ENCODE peak calls at places on chromosomes 6 and 20, in four cellular contexts. One of them, this sample, is unnamed.

GRCh38 chr6:138188278-138188923 is 26.7 kb downstream of the ARFGEF3 start:
- DNase-seq in HepG2: no peak
- DNase-seq in H1: peak; percentile 43
- DNase-seq in GM12878: no peak
- DNase-seq in this sample: no peak

GRCh38 chr6:46325561-46326525 is 155.1 kb upstream of the ENPP5 start:
- DNase-seq in HepG2: no peak
- DNase-seq in H1: peak; percentile 47
- DNase-seq in GM12878: no peak
- DNase-seq in this sample: no peak

GRCh38 chr20:46704714-46705377 is 4.6 kb upstream of the SLC2A10 start:
- DNase-seq in HepG2: no peak
- DNase-seq in H1: no peak
- DNase-seq in GM12878: no peak
- DNase-seq in this sample: no peak

GRCh38 chr6:11007715-11008608 is 36.1 kb downstream of the ELOVL2 start:
- DNase-seq in HepG2: peak; percentile 71
- DNase-seq in H1: no peak
- DNase-seq in GM12878: no peak
- DNase-seq in this sample: no peak

GRCh38 chr6:134437376-134437775 is 119.5 kb upstream of the SGK1 start:
- DNase-seq in HepG2: no peak
- DNase-seq in H1: no peak
- DNase-seq in GM12878: peak; percentile 15
- DNase-seq in this sample: no peak

GRCh38 chr6:44665143-44665542 is 277.6 kb downstream of the CDC5L start:
- DNase-seq in HepG2: no peak
- DNase-seq in H1: no peak
- DNase-seq in GM12878: no peak
- DNase-seq in this sample: no peak

GRCh38 chr20:44217342-44218092 is 6.9 kb upstream of the OSER1 start:
- DNase-seq in HepG2: peak; percentile 82
- DNase-seq in H1: peak; percentile 81
- DNase-seq in GM12878: no peak
- DNase-seq in this sample: peak; percentile 79

GRCh38 chr20:59171986-59172385 is 8.4 kb downstream of the ZNF831 start:
- DNase-seq in HepG2: no peak
- DNase-seq in H1: no peak
- DNase-seq in GM12878: no peak
- DNase-seq in this sample: no peak

GRCh38 chr6:166659581-166659980 is 32.5 kb upstream of the RPS6KA2 start:
- DNase-seq in HepG2: no peak
- DNase-seq in H1: no peak
- DNase-seq in GM12878: no peak
- DNase-seq in this sample: no peak

GRCh38 chr6:15160812-15161211 is 85.1 kb upstream of the JARID2 start:
- DNase-seq in HepG2: no peak
- DNase-seq in H1: no peak
- DNase-seq in GM12878: no peak
- DNase-seq in this sample: no peak

GRCh38 chr6:17394192-17394611 is 807 bp downstream of the CAP2 start:
- DNase-seq in HepG2: peak; percentile 71
- DNase-seq in H1: peak; percentile 64
- DNase-seq in GM12878: no peak
- DNase-seq in this sample: peak; percentile 56

GRCh38 chr20:59576216-59576953 is 28.0 kb upstream of the PHACTR3 start:
- DNase-seq in HepG2: no peak
- DNase-seq in H1: peak; percentile 51
- DNase-seq in GM12878: no peak
- DNase-seq in this sample: no peak

GRCh38 chr6:97947841-97948240 is 664.8 kb upstream of the MMS22L start:
- DNase-seq in HepG2: peak; percentile 1
- DNase-seq in H1: no peak
- DNase-seq in GM12878: no peak
- DNase-seq in this sample: no peak

GRCh38 chr6:90003941-90004340 is 109.7 kb downstream of the GJA10 start:
- DNase-seq in HepG2: no peak
- DNase-seq in H1: no peak
- DNase-seq in GM12878: no peak
- DNase-seq in this sample: no peak

GRCh38 chr6:16398587-16398986 is 160.2 kb downstream of the GMPR start:
- DNase-seq in HepG2: no peak
- DNase-seq in H1: no peak
- DNase-seq in GM12878: no peak
- DNase-seq in this sample: no peak

GRCh38 chr20:51153867-51154707 is 131.2 kb upstream of the KCNG1 start:
- DNase-seq in HepG2: no peak
- DNase-seq in H1: no peak
- DNase-seq in GM12878: no peak
- DNase-seq in this sample: no peak

GRCh38 chr6:3900744-3901351 is 51.7 kb downstream of the FAM50B start:
- DNase-seq in HepG2: peak; percentile 48
- DNase-seq in H1: no peak
- DNase-seq in GM12878: no peak
- DNase-seq in this sample: no peak

GRCh38 chr20:33843854-33844253 is 32.7 kb downstream of the CHMP4B start:
- DNase-seq in HepG2: no peak
- DNase-seq in H1: no peak
- DNase-seq in GM12878: no peak
- DNase-seq in this sample: no peak

GRCh38 chr6:154805288-154805911 is 72.2 kb downstream of the SCAF8 start:
- DNase-seq in HepG2: peak; percentile 43
- DNase-seq in H1: no peak
- DNase-seq in GM12878: no peak
- DNase-seq in this sample: no peak

DNA sequence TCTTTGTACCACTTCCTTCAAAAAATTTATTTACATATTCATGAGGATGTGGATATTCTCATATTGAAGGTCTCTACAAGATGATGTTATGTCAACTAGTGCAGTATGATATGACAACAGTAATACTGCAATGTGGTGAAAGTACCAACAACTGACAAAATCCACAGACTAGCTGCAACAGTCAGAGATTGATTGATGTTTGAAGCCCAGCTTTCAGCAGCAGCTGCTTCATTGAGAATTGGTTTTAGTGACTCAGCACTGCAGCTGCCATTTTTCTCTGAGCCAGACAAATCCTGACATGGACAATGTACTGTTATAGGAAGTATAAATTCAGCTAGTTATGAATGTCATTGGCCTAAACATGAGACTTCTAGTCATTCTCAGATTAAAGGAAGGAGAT is 53.8 kb downstream of the PKIB start:
- DNase-seq in HepG2: no peak
- DNase-seq in H1: no peak
- DNase-seq in GM12878: no peak
- DNase-seq in this sample: no peak
- TF ChIP-seq YY1 in HepG2: no peak
- TF ChIP-seq YY1 in H1: no peak
- TF ChIP-seq YY1 in GM12878: no peak
- TF ChIP-seq YY1 in this sample: no peak

GRCh38 chr6:139480356-139480833 is 105.9 kb upstream of the CITED2 start:
- DNase-seq in HepG2: peak; percentile 88
- DNase-seq in H1: no peak
- DNase-seq in GM12878: no peak
- DNase-seq in this sample: no peak

GRCh38 chr6:139482184-139482751 is 107.8 kb upstream of the CITED2 start:
- DNase-seq in HepG2: no peak
- DNase-seq in H1: no peak
- DNase-seq in GM12878: no peak
- DNase-seq in this sample: no peak

GRCh38 chr6:139485742-139486475 is 111.5 kb upstream of the CITED2 start:
- DNase-seq in HepG2: no peak
- DNase-seq in H1: no peak
- DNase-seq in GM12878: no peak
- DNase-seq in this sample: no peak

GRCh38 chr6:139485185-139485584 is 110.7 kb upstream of the CITED2 start:
- DNase-seq in HepG2: no peak
- DNase-seq in H1: no peak
- DNase-seq in GM12878: no peak
- DNase-seq in this sample: no peak

GRCh38 chr6:139483082-139483481 is 108.6 kb upstream of the CITED2 start:
- DNase-seq in HepG2: no peak
- DNase-seq in H1: peak; percentile 55
- DNase-seq in GM12878: no peak
- DNase-seq in this sample: peak; percentile 57
- TF ChIP-seq SUZ12 in HepG2: no peak
- TF ChIP-seq SUZ12 in H1: no peak
- TF ChIP-seq SUZ12 in GM12878: no peak
- TF ChIP-seq SUZ12 in this sample: no peak

GRCh38 chr20:8213831-8214587 is 81.9 kb downstream of the PLCB1 start:
- DNase-seq in HepG2: no peak
- DNase-seq in H1: no peak
- DNase-seq in GM12878: peak; percentile 47
- DNase-seq in this sample: no peak

GRCh38 chr20:8209061-8209460 is 77.0 kb downstream of the PLCB1 start:
- DNase-seq in HepG2: no peak
- DNase-seq in H1: no peak
- DNase-seq in GM12878: peak; percentile 32
- DNase-seq in this sample: no peak

GRCh38 chr20:8212286-8212685 is 80.2 kb downstream of the PLCB1 start:
- DNase-seq in HepG2: no peak
- DNase-seq in H1: no peak
- DNase-seq in GM12878: no peak
- DNase-seq in this sample: no peak

GRCh38 chr20:8213270-8213669 is 81.2 kb downstream of the PLCB1 start:
- DNase-seq in HepG2: no peak
- DNase-seq in H1: no peak
- DNase-seq in GM12878: no peak
- DNase-seq in this sample: no peak

GRCh38 chr20:8210749-8211148 is 78.7 kb downstream of the PLCB1 start:
- DNase-seq in HepG2: no peak
- DNase-seq in H1: no peak
- DNase-seq in GM12878: no peak
- DNase-seq in this sample: no peak
- H3K4me1 ChIP-seq in HepG2: peaks cover 72% of the 10 kb centered on the region
- H3K4me1 ChIP-seq in H1: peaks cover 5% of the 10 kb centered on the region
- H3K4me1 ChIP-seq in GM12878: peaks cover 14% of the 10 kb centered on the region
- H3K4me1 ChIP-seq in this sample: no peaks in the 10 kb centered on the region

GRCh38 chr6:55888917-55889316 is 13.5 kb upstream of the BMP5 start:
- DNase-seq in HepG2: no peak
- DNase-seq in H1: no peak
- DNase-seq in GM12878: no peak
- DNase-seq in this sample: no peak

GRCh38 chr6:55886185-55886836 is 10.9 kb upstream of the BMP5 start:
- DNase-seq in HepG2: peak; percentile 64
- DNase-seq in H1: no peak
- DNase-seq in GM12878: no peak
- DNase-seq in this sample: no peak

GRCh38 chr6:55882731-55883595 is 7.6 kb upstream of the BMP5 start:
- DNase-seq in HepG2: no peak
- DNase-seq in H1: no peak
- DNase-seq in GM12878: no peak
- DNase-seq in this sample: no peak
- TF ChIP-seq YY1 in HepG2: no peak
- TF ChIP-seq YY1 in H1: no peak
- TF ChIP-seq YY1 in GM12878: no peak
- TF ChIP-seq YY1 in this sample: no peak

DNA sequence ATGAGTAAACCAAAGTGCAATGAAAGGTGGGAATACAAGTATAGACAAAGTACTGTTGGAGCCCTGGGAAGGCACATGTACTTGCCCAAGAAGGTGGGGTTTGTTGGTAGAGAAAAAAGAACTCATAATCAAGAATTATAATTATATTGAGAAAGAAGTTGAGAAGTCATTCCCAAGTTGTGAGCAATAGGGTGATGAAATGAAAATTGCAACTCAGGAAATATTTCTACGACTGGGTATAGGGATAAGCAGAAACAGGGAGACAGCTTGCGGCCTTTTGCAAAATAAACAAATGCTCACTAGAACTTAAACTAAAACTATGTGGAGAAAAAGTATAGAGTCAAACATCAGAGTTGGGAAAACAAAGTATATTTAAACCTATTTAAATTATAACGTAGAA is 250.7 kb upstream of the FAM83B start:
- DNase-seq in HepG2: no peak
- DNase-seq in H1: no peak
- DNase-seq in GM12878: no peak
- DNase-seq in this sample: no peak
- TF ChIP-seq SUZ12 in HepG2: no peak
- TF ChIP-seq SUZ12 in H1: no peak
- TF ChIP-seq SUZ12 in GM12878: no peak
- TF ChIP-seq SUZ12 in this sample: no peak

DNA sequence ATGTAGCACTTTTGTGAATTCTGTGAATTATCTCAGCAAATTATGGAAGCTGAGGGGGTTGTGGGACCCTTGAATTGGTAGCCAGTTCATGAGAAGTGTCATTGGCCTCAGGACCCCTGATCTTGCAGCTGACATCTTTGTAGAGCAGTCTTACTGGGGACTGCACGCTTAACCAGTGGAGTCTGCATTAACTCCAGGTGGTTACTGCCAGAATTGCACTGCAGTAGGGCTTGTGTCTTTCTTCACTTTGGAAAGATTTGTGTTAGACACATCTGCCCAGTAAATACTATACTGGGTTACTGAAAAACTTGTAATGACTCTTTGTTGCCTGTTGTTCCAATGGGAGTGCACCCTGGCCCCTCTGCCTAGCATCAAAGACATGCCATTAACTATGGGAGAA is 21.2 kb upstream of the CDKN1A start:
- DNase-seq in HepG2: no peak
- DNase-seq in H1: no peak
- DNase-seq in GM12878: no peak
- DNase-seq in this sample: no peak
- H3K4me1 ChIP-seq in HepG2: peaks cover 21% of the 10 kb centered on the region
- H3K4me1 ChIP-seq in H1: peaks cover 7% of the 10 kb centered on the region
- H3K4me1 ChIP-seq in GM12878: peaks cover 64% of the 10 kb centered on the region
- H3K4me1 ChIP-seq in this sample: peaks cover 2% of the 10 kb centered on the region

DNA sequence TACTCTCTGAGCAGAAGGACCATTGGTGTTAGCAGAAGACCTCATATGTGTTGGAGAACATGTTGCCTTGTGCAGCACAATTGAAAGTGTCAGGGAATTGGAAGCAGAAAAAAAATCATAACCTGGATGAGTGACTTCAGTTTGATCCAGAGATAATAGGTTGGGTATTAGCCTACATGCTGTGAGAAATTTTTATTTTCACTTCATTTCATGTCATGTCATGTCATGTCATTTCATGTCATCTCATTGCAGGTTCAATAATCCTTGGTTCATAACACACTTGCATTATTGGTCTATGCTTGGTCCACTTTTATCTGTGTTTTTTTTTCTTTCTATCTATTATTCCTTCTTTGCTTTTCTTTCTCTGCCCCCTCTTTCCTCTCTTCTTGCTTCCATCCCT is 34.3 kb downstream of the AKAP7 start:
- DNase-seq in HepG2: no peak
- DNase-seq in H1: no peak
- DNase-seq in GM12878: no peak
- DNase-seq in this sample: no peak
- TF ChIP-seq YY1 in HepG2: no peak
- TF ChIP-seq YY1 in H1: no peak
- TF ChIP-seq YY1 in GM12878: no peak
- TF ChIP-seq YY1 in this sample: no peak

This sample was measured in NT2/D1.